ENCODE peak calls at places on chromosomes 11 and 22, in five cellular contexts. Y is H1, C is left ventricle myocardium inferior, E is lung, M is HCT116. U is an unnamed sample. For H3K27me3, the result is how much of the 10 kb centered on the place peaks cover.

GRCh38 chr22:47612136-47612910 is 849.9 kb downstream of the TBC1D22A start:
- DNase-seq in Y (no peak), C (no peak), E (no peak), M (no peak), U (no peak)

GRCh38 chr11:117387992-117388765 is 60.5 kb downstream of the CEP164 start:
- DNase-seq in Y (no peak), C (no peak), E (no peak), M (no peak), U (no peak)

GRCh38 chr11:128448487-128448886 is 138.9 kb downstream of the ETS1 start:
- DNase-seq in Y (no peak), C (no peak), E (no peak), M (peak), U (no peak)

GRCh38 chr11:65851083-65851579 is 6.8 kb downstream of the CFL1 start:
- DNase-seq in Y (peak), C (no peak), E (no peak), M (no peak), U (no peak)

GRCh38 chr11:88402192-88402715 is 64.7 kb upstream of the CTSC start:
- DNase-seq in Y (no peak), C (no peak), E (no peak), M (no peak), U (no peak)

GRCh38 chr11:115054541-115055538 is 376.5 kb downstream of the NXPE2 start:
- DNase-seq in Y (no peak), C (peak), E (no peak), M (no peak), U (no peak)

GRCh38 chr11:85718991-85719807 is 33.2 kb upstream of the CCDC89 start:
- DNase-seq in Y (peak), C (peak), E (peak), M (peak), U (peak)

GRCh38 chr11:111871693-111872161 is 346 bp upstream of the ALG9 start:
- DNase-seq in Y (no peak), C (no peak), E (no peak), M (no peak), U (no peak)

GRCh38 chr11:72179804-72180396 is 12.0 kb upstream of the FOLR1 start:
- DNase-seq in Y (no peak), C (no peak), E (no peak), M (no peak), U (no peak)

GRCh38 chr11:83257638-83258229 is 28.4 kb downstream of the CCDC90B start:
- DNase-seq in Y (no peak), C (no peak), E (no peak), M (no peak), U (no peak)

GRCh38 chr11:112211556-112211955 is 14.7 kb upstream of the PTS start:
- DNase-seq in Y (no peak), C (no peak), E (no peak), M (no peak), U (no peak)

GRCh38 chr11:1156506-1157340 is 1.0 kb upstream of the MUC5AC start:
- DNase-seq in Y (no peak), C (no peak), E (no peak), M (no peak), U (no peak)

GRCh38 chr11:76658231-76658630 is 12.3 kb downstream of the LRRC32 start:
- DNase-seq in Y (no peak), C (no peak), E (no peak), M (no peak), U (no peak)

GRCh38 chr11:128039140-128040021 is 548.0 kb downstream of the ETS1 start:
- DNase-seq in Y (no peak), C (no peak), E (peak), M (no peak), U (no peak)

GRCh38 chr22:23190526-23190925 is 10.2 kb downstream of the BCR start:
- DNase-seq in Y (no peak), C (peak), E (no peak), M (no peak), U (no peak)

GRCh38 chr22:40635008-40635939 is 1.2 kb downstream of the MRTFA start:
- DNase-seq in Y (no peak), C (peak), E (no peak), M (no peak), U (no peak)

GRCh38 chr11:34558211-34558610 is 44.6 kb upstream of the ELF5 start:
- DNase-seq in Y (no peak), C (no peak), E (no peak), M (no peak), U (no peak)

GRCh38 chr22:46148336-46148735 is 2.0 kb upstream of the PPARA start:
- DNase-seq in Y (no peak), C (no peak), E (no peak), M (no peak), U (no peak)

GRCh38 chr22:25739659-25740344 is 2.2 kb upstream of the MYO18B start:
- DNase-seq in Y (no peak), C (no peak), E (no peak), M (no peak), U (no peak)

GRCh38 chr22:27405672-27406388 is 395.7 kb downstream of the MN1 start:
- DNase-seq in Y (peak), C (peak), E (peak), M (peak), U (no peak)

GRCh38 chr22:21736084-21736642 is 569 bp upstream of the YPEL1 start:
- DNase-seq in Y (no peak), C (no peak), E (no peak), M (no peak), U (no peak)

GRCh38 chr22:21735198-21736083 is at the start of gene YPEL1:
- DNase-seq in Y (peak), C (peak), E (peak), M (peak), U (peak)

GRCh38 chr22:21738081-21738480 is 2.5 kb upstream of the YPEL1 start:
- DNase-seq in Y (no peak), C (no peak), E (no peak), M (no peak), U (no peak)

GRCh38 chr22:21738966-21739365 is 3.4 kb upstream of the YPEL1 start:
- DNase-seq in Y (no peak), C (no peak), E (no peak), M (no peak), U (no peak)

GRCh38 chr22:21736948-21737347 is 1.4 kb upstream of the YPEL1 start:
- DNase-seq in Y (no peak), C (no peak), E (no peak), M (no peak), U (no peak)
- H3K27me3 ChIP-seq in Y (under half), C (under half), E (under half), M (under half), U (under half)

GRCh38 chr22:49727881-49728563 is 99.7 kb downstream of the BRD1 start:
- DNase-seq in Y (no peak), C (no peak), E (no peak), M (no peak), U (no peak)
- H3K27me3 ChIP-seq in Y (under half), C (half or more), E (under half), M (half or more), U (under half)

GRCh38 chr22:36587289-36588154 is 58.6 kb upstream of the EIF3D start:
- DNase-seq in Y (no peak), C (no peak), E (no peak), M (no peak), U (no peak)
- H3K27me3 ChIP-seq in Y (under half), C (half or more), E (under half), M (under half), U (under half)

GRCh38 chr22:22158965-22159364 is 85.6 kb upstream of the VPREB1 start:
- DNase-seq in Y (no peak), C (no peak), E (no peak), M (no peak), U (no peak)

GRCh38 chr22:22156716-22157499 is 87.7 kb upstream of the VPREB1 start:
- DNase-seq in Y (peak), C (no peak), E (peak), M (peak), U (peak)

GRCh38 chr22:22159384-22159783 is 85.2 kb upstream of the VPREB1 start:
- DNase-seq in Y (no peak), C (no peak), E (no peak), M (no peak), U (no peak)

GRCh38 chr22:22157500-22157822 is 87.1 kb upstream of the VPREB1 start:
- DNase-seq in Y (no peak), C (no peak), E (no peak), M (no peak), U (no peak)

GRCh38 chr22:22158207-22158816 is 86.3 kb upstream of the VPREB1 start:
- DNase-seq in Y (no peak), C (no peak), E (no peak), M (no peak), U (no peak)
- H3K27me3 ChIP-seq in Y (half or more), C (half or more), E (under half), M (under half), U (under half)

DNA sequence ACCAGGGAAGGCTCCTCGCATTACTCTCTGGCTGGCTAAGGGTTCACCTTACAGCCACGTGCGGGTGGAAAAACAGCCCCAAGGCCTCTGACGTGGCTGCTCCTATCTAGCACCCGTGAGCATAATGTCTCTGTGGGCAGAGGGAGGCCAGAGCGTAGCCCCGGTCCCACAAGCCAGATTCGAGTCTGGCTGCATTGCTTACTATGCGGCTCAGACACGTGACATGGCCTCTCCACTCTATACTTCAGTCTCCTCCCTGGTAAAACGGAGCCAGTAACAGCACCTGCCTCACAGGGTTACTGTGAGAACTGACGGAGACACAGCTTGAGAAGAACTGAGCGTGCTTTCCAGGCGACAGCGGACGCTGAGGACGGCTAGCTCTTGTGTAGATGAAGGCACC is 105.8 kb upstream of the BID start:
- DNase-seq in Y (no peak), C (no peak), E (no peak), M (no peak), U (no peak)
- H3K27me3 ChIP-seq in Y (half or more), C (under half), E (under half), M (under half), U (under half)

GRCh38 chr11:122327528-122327927 is 211.5 kb upstream of the BLID start:
- DNase-seq in Y (no peak), C (no peak), E (no peak), M (no peak), U (no peak)

GRCh38 chr11:122319011-122319410 is 203.0 kb upstream of the BLID start:
- DNase-seq in Y (no peak), C (no peak), E (no peak), M (no peak), U (no peak)

GRCh38 chr11:122319842-122320555 is 204.0 kb upstream of the BLID start:
- DNase-seq in Y (no peak), C (no peak), E (no peak), M (no peak), U (no peak)

GRCh38 chr11:122322369-122322768 is 206.4 kb upstream of the BLID start:
- DNase-seq in Y (no peak), C (no peak), E (no peak), M (no peak), U (no peak)

GRCh38 chr11:122323754-122324421 is 207.9 kb upstream of the BLID start:
- DNase-seq in Y (no peak), C (no peak), E (no peak), M (no peak), U (no peak)
- H3K27me3 ChIP-seq in Y (under half), C (under half), E (under half), M (under half), U (under half)

U was measured in iPS DF 6.9.